ENCODE peak calls at places on chromosomes 16 and 17, in seven cellular contexts. U is neural progenitor cell, T is MM.1S, J is GM23248, H is hepatocyte, S is HCT116, F is PC-3. D is an unnamed sample.

GRCh38 chr17:78276098-78276497 is 44.7 kb downstream of the TMEM235 start:
- DNase-seq in J (no peak), F (no peak), U (no peak), S (no peak), H (no peak), T (peak; percentile 89), D (no peak)

GRCh38 chr17:43006639-43007551 is at the start of gene IFI35:
- DNase-seq in F (peak; percentile 60), H (peak; percentile 87), J (peak; percentile 93), S (peak; percentile 42), T (peak; percentile 93), U (peak; percentile 65), D (peak; percentile 79)

GRCh38 chr16:83963277-83964119 is 4.5 kb upstream of the NECAB2 start:
- DNase-seq in H (no peak), F (no peak), U (no peak), S (no peak), T (no peak), J (no peak), D (no peak)

GRCh38 chr17:61406871-61407210 is 7.2 kb downstream of the TBX2 start:
- DNase-seq in U (no peak), J (no peak), T (no peak), H (no peak), S (no peak), F (no peak), D (no peak)

GRCh38 chr17:48013876-48014602 is 23.6 kb downstream of the COPZ2 start:
- DNase-seq in U (peak; percentile 38), H (no peak), J (no peak), F (no peak), S (no peak), T (no peak), D (no peak)

GRCh38 chr17:8994319-8994718 is 27.0 kb upstream of the NTN1 start:
- DNase-seq in H (peak; percentile 75), S (peak; percentile 40), U (peak; percentile 78), J (peak; percentile 58), T (no peak), F (peak; percentile 38), D (peak; percentile 91)

GRCh38 chr16:20397468-20398074 is 7.0 kb downstream of the PDILT start:
- DNase-seq in F (no peak), S (no peak), U (no peak), H (no peak), T (no peak), J (no peak), D (no peak)

GRCh38 chr17:48241131-48241591 is 133.6 kb downstream of the SNX11 start:
- DNase-seq in T (peak; percentile 78), F (peak; percentile 87), S (peak; percentile 88), J (peak; percentile 82), U (no peak), H (peak; percentile 25), D (no peak)

DNA sequence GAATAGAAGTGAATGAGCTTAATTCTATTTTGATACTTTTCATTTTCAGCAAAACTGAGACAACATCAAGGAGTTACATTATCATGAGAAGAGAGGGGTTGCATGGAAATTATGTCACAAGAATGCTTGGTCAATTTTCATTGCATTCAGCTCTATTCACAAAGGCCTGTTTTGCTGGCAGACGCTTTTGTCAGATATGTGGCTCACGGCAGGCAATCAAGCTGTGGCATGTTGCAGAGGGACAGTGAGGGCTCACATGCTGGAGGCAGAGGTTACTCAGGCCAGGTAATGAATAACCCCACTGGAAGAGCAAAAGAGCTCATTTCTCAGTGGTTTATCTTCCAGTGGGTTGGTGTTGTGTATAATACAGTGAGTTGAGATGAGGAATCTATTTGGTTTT is 98.7 kb upstream of the RBFOX1 start:
- DNase-seq in J (no peak), T (no peak), H (no peak), U (no peak), F (no peak), S (no peak), D (no peak)
- TF ChIP-seq EZH2phosphoT487 in J (no peak), T (no peak), H (no peak), U (no peak), F (no peak), S (no peak), D (no peak)

DNA sequence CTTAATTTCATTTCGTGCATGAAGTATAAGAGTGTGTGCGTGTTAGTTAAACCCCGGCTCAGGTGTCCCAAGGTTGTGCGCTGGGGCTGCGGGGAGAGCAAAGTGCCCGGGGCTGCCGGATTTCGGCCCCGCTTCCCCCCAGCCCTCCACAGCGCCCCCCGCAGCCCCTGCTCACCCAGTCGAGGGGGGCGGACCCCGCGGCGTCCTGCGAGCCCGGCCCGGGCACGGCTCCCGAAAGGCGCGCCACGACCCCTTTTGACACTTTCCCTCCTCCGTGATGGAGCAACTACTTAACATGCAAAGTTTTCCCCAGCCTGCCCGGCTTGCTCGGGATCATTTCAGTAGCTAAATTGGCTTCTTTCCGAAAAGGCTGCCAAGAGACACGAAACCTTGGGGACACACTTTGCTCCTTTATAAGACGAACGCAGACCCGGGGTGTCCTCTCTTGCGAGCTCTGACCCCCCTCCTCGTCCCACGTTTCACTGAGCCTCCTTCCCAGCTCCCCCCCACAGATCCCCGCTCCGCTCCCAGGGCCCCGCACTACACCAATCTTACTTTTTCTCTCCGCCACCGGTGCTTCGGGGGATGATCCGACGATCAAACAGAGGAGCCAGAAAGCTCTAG is 589 bp downstream of the C17orf58 start:
- DNase-seq in F (peak; percentile 34), H (peak; percentile 29), U (peak; percentile 65), T (peak; percentile 10), J (peak; percentile 53), S (no peak), D (peak; percentile 59)
- TF ChIP-seq EZH2 in F (no peak), H (no peak), U (peak; percentile 73), T (no peak), J (no peak), S (no peak), D (no peak)

DNA sequence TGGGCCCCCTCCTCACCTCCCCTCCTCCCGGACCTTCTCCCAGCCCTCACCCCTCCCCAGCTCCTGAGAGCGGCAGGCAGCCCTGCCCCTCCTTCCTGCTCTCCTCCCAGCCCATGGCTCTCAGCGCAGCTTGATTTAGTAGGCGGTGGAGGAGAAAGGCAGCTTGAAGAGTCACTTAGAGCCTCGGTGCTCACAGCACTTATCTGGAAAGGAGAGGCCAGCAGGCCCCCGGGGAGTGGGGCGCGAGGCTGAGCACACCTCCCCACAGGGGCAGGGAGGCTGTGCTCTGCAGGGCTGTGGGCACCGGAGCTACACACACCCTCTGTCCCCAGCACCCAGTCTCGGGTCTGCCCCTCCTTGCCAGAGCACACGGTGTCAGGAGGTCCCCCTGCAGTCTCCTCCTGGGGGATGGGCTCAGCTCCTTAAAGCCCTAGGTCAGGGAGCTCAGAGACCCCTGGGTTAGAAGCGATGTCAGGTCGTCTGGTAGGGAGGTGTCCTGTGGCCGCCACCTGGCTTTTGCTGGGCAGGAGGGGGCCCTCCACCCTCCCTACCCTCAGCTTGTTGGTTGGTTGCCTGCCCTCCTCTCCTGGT is 151.2 kb upstream of the GSE1 start:
- DNase-seq in F (no peak), S (no peak), T (no peak), H (peak; percentile 83), J (peak; percentile 76), U (peak; percentile 90), D (peak; percentile 80)
- H3K27ac ChIP-seq in F (no peak overlapping the region), S (no peak overlapping the region), T (no peak overlapping the region), H (peak overlapping the region; percentile 81), J (peak overlapping the region; percentile 3), U (no peak overlapping the region), D (no peak overlapping the region)

DNA sequence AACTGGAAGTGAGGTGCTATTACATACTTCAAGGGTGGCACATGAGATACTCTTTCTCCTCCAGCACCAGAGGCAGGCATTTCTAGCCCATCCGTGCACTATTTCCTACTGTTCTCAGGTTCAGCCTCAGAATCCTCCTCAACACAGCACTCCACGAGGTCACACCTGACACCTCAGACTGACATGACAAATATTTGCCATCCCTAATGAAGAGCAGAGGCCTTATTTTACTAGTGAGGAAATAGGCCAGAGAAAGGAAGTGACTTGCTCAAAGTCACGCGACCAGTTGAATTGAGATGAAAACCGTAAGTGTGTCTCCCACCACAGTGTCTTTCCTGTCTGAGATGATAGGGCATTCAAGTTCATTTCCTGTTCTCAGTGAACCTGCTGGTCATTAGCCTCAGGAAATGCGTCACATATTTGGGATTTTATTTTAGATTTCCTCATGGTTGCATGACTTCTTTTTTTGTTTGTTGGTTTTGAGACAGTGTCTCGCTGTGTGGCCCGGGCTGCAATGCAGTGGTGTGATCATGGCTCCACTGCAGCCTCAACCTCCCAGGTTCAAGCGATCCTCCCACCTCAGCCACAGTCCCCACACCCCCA is 23.5 kb downstream of the SEZ6 start:
- DNase-seq in F (no peak), T (peak; percentile 87), U (no peak), H (no peak), J (no peak), S (no peak), D (no peak)
- TF ChIP-seq EZH2phosphoT487 in F (no peak), T (no peak), U (no peak), H (no peak), J (no peak), S (no peak), D (no peak)

DNA sequence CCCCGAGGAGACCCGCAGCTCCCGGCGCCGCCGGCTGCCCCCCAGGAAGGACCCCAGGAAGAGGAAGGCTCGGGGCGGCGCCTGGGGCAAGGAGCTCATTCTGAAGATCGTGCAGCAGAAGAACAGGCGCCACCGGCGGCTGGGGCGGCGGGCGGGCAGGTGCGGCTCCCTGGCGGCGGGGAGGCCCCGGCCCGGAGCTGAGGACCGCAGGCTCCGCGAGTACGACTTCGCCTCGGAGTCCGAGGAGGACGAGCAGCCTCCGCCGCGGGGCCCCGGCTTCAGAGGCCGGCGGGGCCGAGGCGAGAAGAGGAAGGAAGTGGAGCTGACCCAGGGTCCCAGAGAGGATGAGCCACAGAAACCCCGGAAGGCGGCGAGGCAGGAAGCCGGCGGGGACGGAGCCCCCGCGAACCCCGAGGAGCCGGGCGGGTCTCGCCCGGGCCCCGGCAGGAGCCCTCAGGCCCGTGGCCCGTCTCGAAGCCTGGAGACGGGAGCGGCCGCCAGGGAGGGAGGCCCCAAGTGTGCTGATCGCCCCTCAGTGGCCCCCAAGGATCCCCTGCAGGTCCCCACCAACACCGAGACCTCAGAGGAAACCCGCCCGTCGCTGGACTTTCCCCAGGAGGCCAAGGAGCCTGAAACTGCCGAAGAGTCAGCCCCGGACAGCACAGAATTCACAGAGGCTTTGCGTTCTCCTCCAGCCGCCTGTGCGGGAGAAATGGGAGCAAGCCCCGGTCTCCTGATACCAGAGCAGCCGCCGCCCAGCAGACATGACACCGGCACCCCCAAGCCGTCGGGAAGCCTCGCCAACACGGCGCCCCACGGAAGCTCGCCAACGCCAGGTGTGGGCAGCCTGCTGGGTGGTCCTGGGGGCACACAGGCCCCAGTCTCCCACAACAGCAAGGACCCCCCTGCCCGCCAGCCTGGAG is 22.3 kb upstream of the ZFPM1 start:
- DNase-seq in J (peak; percentile 47), T (no peak), H (no peak), S (no peak), U (no peak), F (no peak), D (peak; percentile 73)
- TF ChIP-seq EZH2 in J (no peak), T (peak; percentile 40), H (no peak), S (no peak), U (no peak), F (no peak), D (no peak)

D was measured in GM23338.